ENCODE peak calls at places on chromosomes 3 and 15, in six cellular contexts. I is ovary, R is ascending aorta, Z is heart left ventricle, W is GM23338, H is Peyer's patch. O is an unnamed sample.
A peak's percentile ranks its signal among the peaks of the same experiment; 100 is the strongest.

GRCh38 chr15:80840173-80841130 is 61.3 kb downstream of the CEMIP start:
- DNase-seq in R (no peak), I (no peak), W (no peak), Z (no peak), H (no peak), O (no peak)

GRCh38 chr15:101523560-101523940 is 34.0 kb upstream of the PCSK6 start:
- DNase-seq in I (no peak), W (no peak), R (no peak), H (no peak), Z (no peak), O (no peak)

GRCh38 chr15:60591491-60592385 is 112.8 kb upstream of the ICE2 start:
- DNase-seq in R (no peak), Z (peak; percentile 78), W (peak; percentile 74), H (no peak), I (peak; percentile 56), O (peak; percentile 69)

GRCh38 chr3:37171144-37171543 is 3.2 kb downstream of the LRRFIP2 start:
- DNase-seq in W (no peak), I (no peak), H (no peak), R (no peak), Z (peak; percentile 51), O (no peak)

GRCh38 chr3:124928333-124929202 is 6.0 kb downstream of the MUC13 start:
- DNase-seq in W (peak; percentile 81), R (no peak), I (peak; percentile 69), H (peak; percentile 56), Z (peak; percentile 65), O (no peak)

GRCh38 chr3:3664916-3665315 is 134.3 kb upstream of the LRRN1 start:
- DNase-seq in H (no peak), W (no peak), R (no peak), I (no peak), Z (no peak), O (no peak)

GRCh38 chr3:2770451-2770850 is 339.7 kb downstream of the IL5RA start:
- DNase-seq in R (no peak), I (no peak), W (no peak), H (no peak), Z (no peak), O (no peak)

GRCh38 chr3:42159706-42160472 is 68.7 kb downstream of the TRAK1 start:
- DNase-seq in Z (peak; percentile 72), W (peak; percentile 95), R (no peak), I (no peak), H (peak; percentile 41), O (peak; percentile 86)

GRCh38 chr3:151320131-151320530 is 3.5 kb upstream of the GPR87 start:
- DNase-seq in Z (no peak), H (no peak), I (no peak), W (no peak), R (no peak), O (no peak)

DNA sequence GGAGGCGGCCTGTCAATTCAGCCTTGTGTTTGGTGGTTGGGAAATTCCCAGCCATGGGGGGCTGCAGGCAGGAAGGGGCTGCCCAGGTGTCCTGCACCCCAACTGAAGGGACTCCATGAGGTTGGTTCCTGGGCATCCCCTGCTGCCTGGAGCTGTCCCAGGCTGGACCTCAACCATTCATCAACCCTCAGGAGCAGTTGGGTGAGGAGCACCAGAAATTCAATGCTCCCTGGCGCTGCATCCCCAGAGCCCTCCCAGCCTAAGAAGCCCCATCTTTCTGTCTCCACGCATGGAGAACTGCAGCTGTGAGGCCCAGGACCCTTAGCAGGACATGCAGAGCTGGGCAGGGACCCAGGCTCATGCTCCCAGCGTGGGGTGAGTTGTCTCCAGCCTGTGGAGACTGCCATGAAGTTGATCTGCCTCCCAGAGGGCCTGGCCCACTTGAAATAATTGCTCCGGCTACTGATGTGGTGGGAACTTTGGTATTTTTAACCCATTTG is 8.0 kb upstream of the SEMA3B start:
- DNase-seq in H (no peak), I (peak; percentile 44), R (no peak), Z (no peak), W (no peak), O (no peak)
- H3K27ac ChIP-seq in H (peak overlapping the region; percentile 92), I (peak overlapping the region; percentile 97), R (peak overlapping the region; percentile 99), Z (peak overlapping the region; percentile 99), W (no peak overlapping the region), O (peak overlapping the region; percentile 96)

GRCh38 chr3:45907769-45908705 is 21.7 kb downstream of the CCR9 start:
- DNase-seq in R (no peak), I (no peak), W (no peak), Z (no peak), H (no peak), O (no peak)

GRCh38 chr3:45905755-45906154 is 19.4 kb downstream of the CCR9 start:
- DNase-seq in R (no peak), I (no peak), W (no peak), Z (no peak), H (no peak), O (no peak)

GRCh38 chr3:45904931-45905330 is 18.6 kb downstream of the CCR9 start:
- DNase-seq in R (no peak), W (no peak), Z (no peak), H (peak; percentile 52), I (no peak), O (no peak)

GRCh38 chr3:45908761-45909160 is 22.4 kb downstream of the CCR9 start:
- DNase-seq in Z (no peak), R (no peak), I (no peak), H (no peak), W (no peak), O (no peak)

GRCh38 chr3:45906681-45907220 is 20.4 kb downstream of the CCR9 start:
- DNase-seq in I (no peak), W (peak; percentile 61), R (no peak), H (no peak), Z (no peak), O (no peak)
- TF ChIP-seq CTCF in I (no peak), W (peak; percentile 51), R (no peak), H (no peak), Z (no peak), O (no peak)

GRCh38 chr3:58521917-58522680 is 14.9 kb downstream of the ACOX2 start:
- DNase-seq in W (peak; percentile 53), R (no peak), H (no peak), I (no peak), Z (no peak), O (no peak)

GRCh38 chr3:58518304-58518789 is 18.6 kb downstream of the ACOX2 start:
- DNase-seq in R (no peak), I (no peak), W (no peak), H (no peak), Z (no peak), O (no peak)

GRCh38 chr3:58521002-58521670 is 15.9 kb downstream of the ACOX2 start:
- DNase-seq in R (no peak), Z (no peak), H (no peak), I (no peak), W (no peak), O (no peak)

GRCh38 chr3:58519668-58520402 is 17.2 kb downstream of the ACOX2 start:
- DNase-seq in W (no peak), R (no peak), H (no peak), Z (no peak), I (no peak), O (no peak)

GRCh38 chr3:58520403-58520784 is 16.6 kb downstream of the ACOX2 start:
- DNase-seq in W (no peak), I (no peak), R (no peak), H (no peak), Z (no peak), O (no peak)
- H3K4me1 ChIP-seq in W (peaks cover 26% of the 10 kb centered on the region), I (no peaks in the 10 kb centered on the region), R (no peaks in the 10 kb centered on the region), H (no peaks in the 10 kb centered on the region), Z (no peaks in the 10 kb centered on the region), O (no peaks in the 10 kb centered on the region)

DNA sequence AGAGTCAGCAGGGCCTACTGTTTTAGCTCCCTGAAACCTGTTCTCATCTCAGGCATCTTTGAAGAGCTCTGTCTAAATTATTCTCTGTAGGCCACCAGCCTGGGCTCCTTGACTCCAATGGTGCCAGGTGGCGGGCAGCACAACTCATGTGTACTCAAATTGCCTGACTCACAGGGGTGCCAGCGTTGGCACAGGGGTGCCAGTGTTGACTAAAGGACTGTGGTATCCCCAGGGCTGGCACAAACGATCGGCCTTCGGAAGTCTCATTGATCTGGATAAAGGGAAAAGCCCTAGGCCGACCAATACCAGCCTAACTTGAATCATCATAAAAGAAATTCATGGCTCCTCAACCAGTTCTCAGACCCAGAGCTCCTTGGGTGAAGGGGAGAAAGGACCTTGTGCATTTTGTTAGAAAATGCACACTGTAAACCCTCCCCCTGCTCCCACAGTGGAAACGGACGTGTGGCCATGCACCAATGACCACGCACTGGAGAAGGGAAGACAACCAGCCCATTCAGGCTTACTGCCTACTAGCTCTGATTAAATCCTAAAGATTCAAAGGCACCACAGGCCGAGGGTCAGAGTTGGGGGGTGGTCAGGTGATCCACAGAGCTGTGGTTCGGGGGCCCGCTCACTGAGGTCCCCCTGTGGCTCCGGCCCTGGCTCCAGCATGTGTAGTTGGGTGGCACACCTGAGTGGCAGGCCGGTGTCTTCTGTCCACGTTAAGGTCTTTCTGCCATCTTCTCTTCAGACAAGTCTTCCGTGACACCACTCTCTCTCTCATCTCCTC is 68.9 kb downstream of the NIPA2 start:
- DNase-seq in Z (no peak), H (no peak), W (no peak), R (no peak), I (no peak), O (no peak)
- H3K27ac ChIP-seq in Z (no peak overlapping the region), H (no peak overlapping the region), W (no peak overlapping the region), R (no peak overlapping the region), I (no peak overlapping the region), O (no peak overlapping the region)

GRCh38 chr3:149343951-149344350 is 10.5 kb upstream of the TM4SF18 start:
- DNase-seq in H (no peak), W (peak; percentile 52), I (no peak), Z (no peak), R (no peak), O (no peak)
- TF ChIP-seq CTCF in H (no peak), W (peak; percentile 53), I (no peak), Z (no peak), R (no peak), O (no peak)

O was measured in lower lobe of right lung.